ENCODE peak calls at places on chromosomes 7 and 10, in nine cellular contexts. T, V, O, U, Z, I, A, H and X are unnamed samples.

GRCh38 chr10:122675278-122675677 is 24.4 kb downstream of the C10orf120 start:
- DNase-seq in T (no peak), V (no peak), O (no peak), U (no peak), Z (peak; percentile 9), I (no peak), A (no peak), H (no peak), X (no peak)

GRCh38 chr7:51705701-51706100 is 389.1 kb upstream of the COBL start:
- DNase-seq in T (no peak), V (no peak), O (no peak), U (no peak), Z (no peak), I (no peak), A (no peak), H (no peak), X (no peak)

GRCh38 chr10:17655567-17656146 is 11.7 kb downstream of the STAM start:
- DNase-seq in T (no peak), V (no peak), O (no peak), U (no peak), Z (no peak), I (no peak), A (no peak), H (no peak), X (peak; percentile 47)

GRCh38 chr10:104253106-104253505 is 1.6 kb upstream of the GSTO1 start:
- DNase-seq in T (no peak), V (no peak), O (no peak), U (no peak), Z (no peak), I (peak; percentile 65), A (no peak), H (no peak), X (no peak)

GRCh38 chr7:32890553-32891045 is 961 bp downstream of the KBTBD2 start:
- DNase-seq in T (peak; percentile 76), V (peak; percentile 57), O (no peak), U (no peak), Z (no peak), I (peak; percentile 70), A (peak; percentile 70), H (no peak), X (no peak)

GRCh38 chr7:24732646-24733413 is 24.4 kb downstream of the GSDME start:
- DNase-seq in T (peak; percentile 76), V (no peak), O (no peak), U (no peak), Z (no peak), I (peak; percentile 55), A (peak; percentile 71), H (peak; percentile 72), X (no peak)

GRCh38 chr10:98795467-98795866 is 348.7 kb upstream of the HPS1 start:
- DNase-seq in T (no peak), V (no peak), O (no peak), U (no peak), Z (no peak), I (peak; percentile 11), A (no peak), H (no peak), X (no peak)

GRCh38 chr7:3974329-3974728 is 673.3 kb downstream of the SDK1 start:
- DNase-seq in T (no peak), V (no peak), O (no peak), U (no peak), Z (no peak), I (no peak), A (no peak), H (no peak), X (no peak)

GRCh38 chr10:73407495-73407894 is 6.4 kb downstream of the ANXA7 start:
- DNase-seq in T (peak; percentile 10), V (no peak), O (no peak), U (no peak), Z (no peak), I (no peak), A (no peak), H (no peak), X (no peak)

GRCh38 chr7:424961-425793 is 94.5 kb downstream of the PDGFA start:
- DNase-seq in T (peak; percentile 6), V (no peak), O (no peak), U (no peak), Z (peak; percentile 85), I (no peak), A (no peak), H (no peak), X (no peak)

GRCh38 chr10:111076682-111077661 is at the start of gene ADRA2A:
- DNase-seq in T (peak; percentile 28), V (no peak), O (peak; percentile 57), U (peak; percentile 30), Z (no peak), I (peak; percentile 74), A (peak; percentile 43), H (no peak), X (no peak)

GRCh38 chr7:69070476-69070875 is 527.8 kb upstream of the AUTS2 start:
- DNase-seq in T (no peak), V (no peak), O (no peak), U (no peak), Z (no peak), I (no peak), A (no peak), H (no peak), X (no peak)

GRCh38 chr10:96690755-96691730 is 29.3 kb downstream of the PIK3AP1 start:
- DNase-seq in T (peak; percentile 5), V (no peak), O (no peak), U (no peak), Z (no peak), I (no peak), A (no peak), H (no peak), X (no peak)

GRCh38 chr7:95881597-95881996 is 109.2 kb downstream of the DYNC1I1 start:
- DNase-seq in T (no peak), V (no peak), O (no peak), U (no peak), Z (no peak), I (no peak), A (no peak), H (no peak), X (no peak)

GRCh38 chr7:131293018-131293417 is 34.7 kb upstream of the MKLN1 start:
- DNase-seq in T (peak; percentile 91), V (no peak), O (no peak), U (no peak), Z (no peak), I (no peak), A (peak; percentile 52), H (peak; percentile 8), X (no peak)

GRCh38 chr10:665579-666091 is 23.8 kb downstream of the DIP2C start:
- DNase-seq in T (peak; percentile 90), V (no peak), O (no peak), U (no peak), Z (no peak), I (no peak), A (no peak), H (peak; percentile 59), X (no peak)

DNA sequence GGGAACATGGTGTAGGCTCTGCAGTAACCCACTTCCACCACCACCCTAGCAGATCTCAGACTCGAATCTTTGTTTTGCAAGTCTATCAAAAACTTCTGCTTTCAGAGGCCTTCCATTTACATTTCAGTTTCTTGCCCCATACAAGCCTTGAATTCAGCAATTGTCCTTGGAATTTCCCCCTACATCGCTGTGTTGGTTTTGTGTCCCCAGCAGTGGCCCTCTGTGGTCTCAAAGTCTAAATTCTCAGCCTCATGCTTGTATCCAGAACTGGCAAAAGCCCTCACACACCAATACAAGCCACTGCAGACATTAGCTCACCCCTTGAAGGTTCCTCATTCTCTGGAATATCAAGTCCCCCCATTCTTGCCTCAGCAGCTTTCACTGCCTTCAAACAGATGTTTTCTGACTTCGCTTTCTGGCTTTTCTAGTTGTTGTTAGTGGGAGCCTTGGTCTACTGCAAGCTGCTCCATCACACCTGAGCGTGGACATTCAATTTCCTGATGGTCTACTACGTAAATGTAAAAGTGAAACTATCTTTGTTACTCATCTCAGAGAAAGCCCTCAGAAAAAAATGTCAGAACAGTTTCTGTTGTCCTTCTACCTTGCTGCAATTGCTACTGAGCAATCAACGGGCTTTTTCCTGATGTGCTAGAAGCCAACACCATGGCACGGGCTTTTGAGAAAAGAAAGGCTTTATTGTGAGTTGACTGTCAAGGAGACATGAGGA is 1.8 kb upstream of the NUB1 start:
- DNase-seq in T (no peak), V (no peak), O (no peak), U (no peak), Z (no peak), I (no peak), A (no peak), H (no peak), X (no peak)
- TF ChIP-seq CTCF in T (no peak), V (no peak), O (peak; percentile 18), U (no peak), Z (no peak), I (no peak), A (no peak), H (no peak), X (peak; percentile 34)

DNA sequence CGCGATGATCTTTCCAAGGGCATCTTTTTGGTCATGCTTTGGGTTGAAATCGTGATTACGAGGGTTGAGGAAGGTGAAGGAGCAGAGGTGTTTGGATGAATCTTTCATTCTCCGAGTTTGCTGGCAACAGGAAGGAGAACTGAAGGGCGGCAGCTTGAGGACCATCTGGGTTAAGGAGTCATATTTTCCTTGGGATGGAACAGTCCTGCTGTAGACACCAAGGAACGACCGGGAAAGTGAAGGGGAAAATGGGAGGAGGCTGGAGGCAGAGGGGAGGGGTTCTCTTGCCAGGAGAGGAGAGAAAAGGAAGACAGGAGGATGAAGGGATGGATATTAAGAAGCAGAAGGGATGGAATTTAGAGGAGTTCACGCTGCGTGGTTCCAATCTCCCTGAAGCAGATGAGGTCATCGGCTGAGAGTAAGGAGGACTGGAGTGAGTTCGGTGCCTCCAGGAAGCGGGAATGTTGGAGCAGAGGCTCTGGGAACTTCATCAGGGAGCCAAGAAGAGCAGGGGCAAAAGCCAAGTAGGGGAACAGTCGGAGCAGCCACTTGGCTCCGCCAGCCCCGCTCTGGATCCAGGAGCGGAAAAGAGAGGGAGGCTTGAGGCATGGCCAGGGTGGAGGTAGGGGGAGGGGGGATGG is 116.6 kb upstream of the GALNT17 start:
- DNase-seq in T (no peak), V (no peak), O (no peak), U (no peak), Z (no peak), I (no peak), A (no peak), H (no peak), X (no peak)
- H3K4me3 ChIP-seq in T (no peak overlapping the region), V (no peak overlapping the region), O (no peak overlapping the region), U (no peak overlapping the region), Z (no peak overlapping the region), I (no peak overlapping the region), A (no peak overlapping the region), H (no peak overlapping the region), X (no peak overlapping the region)

GRCh38 chr7:17301491-17302101 is 3.1 kb downstream of the AHR start:
- DNase-seq in T (peak; percentile 75), V (peak; percentile 68), O (no peak), U (no peak), Z (no peak), I (peak; percentile 69), A (peak; percentile 77), H (no peak), X (no peak)
- TF ChIP-seq CTCF in T (peak; percentile 44), V (no peak), O (peak; percentile 64), U (peak; percentile 65), Z (peak; percentile 64), I (peak; percentile 64), A (peak; percentile 41), H (peak; percentile 63), X (peak; percentile 33)

DNA sequence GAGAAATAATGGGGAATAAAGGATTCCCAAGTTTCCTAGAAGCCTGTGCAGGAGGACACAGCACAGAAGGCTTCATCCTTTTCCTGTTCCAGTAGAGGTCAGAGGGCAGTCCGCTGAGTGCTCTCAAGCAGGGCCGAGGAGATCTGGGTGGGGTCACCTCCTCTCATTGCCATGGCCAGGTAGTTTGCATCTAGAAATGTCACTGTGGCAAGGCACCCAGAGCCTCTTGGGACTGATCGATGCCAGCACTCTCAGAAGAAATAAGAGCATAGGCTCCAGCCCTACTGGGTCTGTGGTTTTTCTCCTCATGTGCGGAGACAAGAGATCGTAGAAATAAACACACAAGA is 7.9 kb downstream of the NUB1 start:
- DNase-seq in T (no peak), V (no peak), O (no peak), U (no peak), Z (no peak), I (no peak), A (no peak), H (no peak), X (no peak)
- H3K4me3 ChIP-seq in T (no peak overlapping the region), V (no peak overlapping the region), O (peak overlapping the region; percentile 51), U (no peak overlapping the region), Z (no peak overlapping the region), I (no peak overlapping the region), A (no peak overlapping the region), H (no peak overlapping the region), X (peak overlapping the region; percentile 47)